ENCODE peak calls at places on chromosomes 5 and 9, in ten cellular contexts. One of them, this sample, is unnamed.
A peak's percentile ranks its signal among the peaks of the same experiment; 100 is the strongest.

GRCh38 chr9:70601000-70601929 is 186.8 kb upstream of the KLF9 start:
- DNase-seq in PC-3: peak; percentile 22
- DNase-seq in neural progenitor cell: no peak
- DNase-seq in WERI-Rb-1: no peak
- DNase-seq in SJSA1: peak; percentile 96
- DNase-seq in neuronal stem cell: no peak
- DNase-seq in left ventricle myocardium inferior: peak; percentile 98
- DNase-seq in brain microvascular endothelial cell: peak; percentile 99
- DNase-seq in IMR-90: peak; percentile 100
- DNase-seq in naive thymus-derived CD4-positive, alpha-beta T cell: no peak
- DNase-seq in this sample: peak; percentile 18

GRCh38 chr9:137486141-137486490 is 27.0 kb upstream of the NSMF start:
- DNase-seq in PC-3: no peak
- DNase-seq in neural progenitor cell: no peak
- DNase-seq in WERI-Rb-1: no peak
- DNase-seq in SJSA1: no peak
- DNase-seq in neuronal stem cell: no peak
- DNase-seq in left ventricle myocardium inferior: no peak
- DNase-seq in brain microvascular endothelial cell: no peak
- DNase-seq in IMR-90: no peak
- DNase-seq in naive thymus-derived CD4-positive, alpha-beta T cell: no peak
- DNase-seq in this sample: no peak

GRCh38 chr5:112276996-112277395 is 142.1 kb downstream of the EPB41L4A start:
- DNase-seq in PC-3: no peak
- DNase-seq in neural progenitor cell: peak; percentile 24
- DNase-seq in WERI-Rb-1: peak; percentile 78
- DNase-seq in SJSA1: no peak
- DNase-seq in neuronal stem cell: no peak
- DNase-seq in left ventricle myocardium inferior: no peak
- DNase-seq in brain microvascular endothelial cell: no peak
- DNase-seq in IMR-90: no peak
- DNase-seq in naive thymus-derived CD4-positive, alpha-beta T cell: no peak
- DNase-seq in this sample: no peak

GRCh38 chr9:124485201-124485600 is 22.0 kb downstream of the NR5A1 start:
- DNase-seq in PC-3: no peak
- DNase-seq in neural progenitor cell: peak; percentile 76
- DNase-seq in WERI-Rb-1: peak; percentile 79
- DNase-seq in SJSA1: no peak
- DNase-seq in neuronal stem cell: no peak
- DNase-seq in left ventricle myocardium inferior: no peak
- DNase-seq in brain microvascular endothelial cell: no peak
- DNase-seq in IMR-90: no peak
- DNase-seq in naive thymus-derived CD4-positive, alpha-beta T cell: no peak
- DNase-seq in this sample: no peak

GRCh38 chr5:80761176-80761575 is 106.4 kb upstream of the DHFR start:
- DNase-seq in PC-3: peak; percentile 2
- DNase-seq in neural progenitor cell: peak; percentile 4
- DNase-seq in WERI-Rb-1: no peak
- DNase-seq in SJSA1: no peak
- DNase-seq in neuronal stem cell: no peak
- DNase-seq in left ventricle myocardium inferior: no peak
- DNase-seq in brain microvascular endothelial cell: no peak
- DNase-seq in IMR-90: no peak
- DNase-seq in naive thymus-derived CD4-positive, alpha-beta T cell: no peak
- DNase-seq in this sample: no peak

GRCh38 chr9:33025572-33026347 is 687 bp downstream of the DNAJA1 start:
- DNase-seq in PC-3: peak; percentile 46
- DNase-seq in neural progenitor cell: peak; percentile 87
- DNase-seq in WERI-Rb-1: peak; percentile 72
- DNase-seq in SJSA1: peak; percentile 51
- DNase-seq in neuronal stem cell: no peak
- DNase-seq in left ventricle myocardium inferior: peak; percentile 51
- DNase-seq in brain microvascular endothelial cell: peak; percentile 24
- DNase-seq in IMR-90: peak; percentile 32
- DNase-seq in naive thymus-derived CD4-positive, alpha-beta T cell: peak; percentile 81
- DNase-seq in this sample: peak; percentile 65

GRCh38 chr9:125696106-125696647 is 10.8 kb downstream of the MAPKAP1 start:
- DNase-seq in PC-3: no peak
- DNase-seq in neural progenitor cell: no peak
- DNase-seq in WERI-Rb-1: no peak
- DNase-seq in SJSA1: no peak
- DNase-seq in neuronal stem cell: no peak
- DNase-seq in left ventricle myocardium inferior: no peak
- DNase-seq in brain microvascular endothelial cell: no peak
- DNase-seq in IMR-90: no peak
- DNase-seq in naive thymus-derived CD4-positive, alpha-beta T cell: no peak
- DNase-seq in this sample: no peak

GRCh38 chr9:137482094-137482781 is 23.1 kb upstream of the NSMF start:
- DNase-seq in PC-3: peak; percentile 94
- DNase-seq in neural progenitor cell: no peak
- DNase-seq in WERI-Rb-1: no peak
- DNase-seq in SJSA1: no peak
- DNase-seq in neuronal stem cell: no peak
- DNase-seq in left ventricle myocardium inferior: no peak
- DNase-seq in brain microvascular endothelial cell: peak; percentile 67
- DNase-seq in IMR-90: peak; percentile 93
- DNase-seq in naive thymus-derived CD4-positive, alpha-beta T cell: no peak
- DNase-seq in this sample: no peak

GRCh38 chr5:150567031-150567680 is 59.2 kb downstream of the NDST1 start:
- DNase-seq in PC-3: no peak
- DNase-seq in neural progenitor cell: no peak
- DNase-seq in WERI-Rb-1: no peak
- DNase-seq in SJSA1: no peak
- DNase-seq in neuronal stem cell: no peak
- DNase-seq in left ventricle myocardium inferior: no peak
- DNase-seq in brain microvascular endothelial cell: peak; percentile 65
- DNase-seq in IMR-90: peak; percentile 85
- DNase-seq in naive thymus-derived CD4-positive, alpha-beta T cell: no peak
- DNase-seq in this sample: no peak

GRCh38 chr5:3650868-3651267 is 55.2 kb downstream of the IRX1 start:
- DNase-seq in PC-3: no peak
- DNase-seq in neural progenitor cell: no peak
- DNase-seq in WERI-Rb-1: no peak
- DNase-seq in SJSA1: no peak
- DNase-seq in neuronal stem cell: no peak
- DNase-seq in left ventricle myocardium inferior: no peak
- DNase-seq in brain microvascular endothelial cell: no peak
- DNase-seq in IMR-90: no peak
- DNase-seq in naive thymus-derived CD4-positive, alpha-beta T cell: no peak
- DNase-seq in this sample: no peak

GRCh38 chr9:121851641-121852091 is 200.2 kb downstream of the DAB2IP start:
- DNase-seq in PC-3: no peak
- DNase-seq in neural progenitor cell: no peak
- DNase-seq in WERI-Rb-1: no peak
- DNase-seq in SJSA1: no peak
- DNase-seq in neuronal stem cell: no peak
- DNase-seq in left ventricle myocardium inferior: peak; percentile 21
- DNase-seq in brain microvascular endothelial cell: no peak
- DNase-seq in IMR-90: no peak
- DNase-seq in naive thymus-derived CD4-positive, alpha-beta T cell: no peak
- DNase-seq in this sample: no peak

GRCh38 chr5:141654298-141654697 is 3.1 kb upstream of the FCHSD1 start:
- DNase-seq in PC-3: peak; percentile 52
- DNase-seq in neural progenitor cell: no peak
- DNase-seq in WERI-Rb-1: no peak
- DNase-seq in SJSA1: no peak
- DNase-seq in neuronal stem cell: no peak
- DNase-seq in left ventricle myocardium inferior: no peak
- DNase-seq in brain microvascular endothelial cell: peak; percentile 67
- DNase-seq in IMR-90: peak; percentile 91
- DNase-seq in naive thymus-derived CD4-positive, alpha-beta T cell: no peak
- DNase-seq in this sample: no peak

GRCh38 chr9:128494743-128495124 is 9.8 kb upstream of the GLE1 start:
- DNase-seq in PC-3: no peak
- DNase-seq in neural progenitor cell: no peak
- DNase-seq in WERI-Rb-1: no peak
- DNase-seq in SJSA1: no peak
- DNase-seq in neuronal stem cell: no peak
- DNase-seq in left ventricle myocardium inferior: no peak
- DNase-seq in brain microvascular endothelial cell: no peak
- DNase-seq in IMR-90: no peak
- DNase-seq in naive thymus-derived CD4-positive, alpha-beta T cell: no peak
- DNase-seq in this sample: no peak

GRCh38 chr9:128499920-128500319 is 4.6 kb upstream of the GLE1 start:
- DNase-seq in PC-3: no peak
- DNase-seq in neural progenitor cell: no peak
- DNase-seq in WERI-Rb-1: no peak
- DNase-seq in SJSA1: no peak
- DNase-seq in neuronal stem cell: no peak
- DNase-seq in left ventricle myocardium inferior: no peak
- DNase-seq in brain microvascular endothelial cell: no peak
- DNase-seq in IMR-90: no peak
- DNase-seq in naive thymus-derived CD4-positive, alpha-beta T cell: no peak
- DNase-seq in this sample: no peak

GRCh38 chr9:128497824-128498610 is 6.5 kb upstream of the GLE1 start:
- DNase-seq in PC-3: no peak
- DNase-seq in neural progenitor cell: no peak
- DNase-seq in WERI-Rb-1: no peak
- DNase-seq in SJSA1: no peak
- DNase-seq in neuronal stem cell: no peak
- DNase-seq in left ventricle myocardium inferior: no peak
- DNase-seq in brain microvascular endothelial cell: no peak
- DNase-seq in IMR-90: no peak
- DNase-seq in naive thymus-derived CD4-positive, alpha-beta T cell: no peak
- DNase-seq in this sample: no peak

GRCh38 chr9:128495804-128496417 is 8.6 kb upstream of the GLE1 start:
- DNase-seq in PC-3: peak; percentile 11
- DNase-seq in neural progenitor cell: peak; percentile 29
- DNase-seq in WERI-Rb-1: peak; percentile 68
- DNase-seq in SJSA1: no peak
- DNase-seq in neuronal stem cell: no peak
- DNase-seq in left ventricle myocardium inferior: no peak
- DNase-seq in brain microvascular endothelial cell: no peak
- DNase-seq in IMR-90: no peak
- DNase-seq in naive thymus-derived CD4-positive, alpha-beta T cell: no peak
- DNase-seq in this sample: no peak

DNA sequence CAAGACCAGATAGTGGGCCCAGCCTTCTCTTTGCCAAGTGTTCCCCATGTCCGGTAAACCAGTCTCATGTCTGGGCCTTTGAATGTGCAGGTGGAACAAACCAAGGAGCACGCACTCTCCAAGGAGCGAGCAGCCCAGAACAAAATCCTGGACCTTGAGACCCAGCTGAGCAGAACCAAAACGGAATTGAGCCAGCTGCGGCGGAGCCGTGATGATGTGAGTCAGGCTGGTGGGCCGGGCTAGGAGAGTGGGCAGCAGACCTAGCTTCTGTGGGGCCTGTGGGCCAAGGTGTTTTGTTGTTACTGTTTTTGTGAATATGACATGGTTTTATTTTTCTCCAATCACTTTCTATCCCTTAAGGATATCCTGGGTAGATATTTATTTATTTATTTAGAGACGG is 5.6 kb upstream of the GLE1 start:
- DNase-seq in PC-3: no peak
- DNase-seq in neural progenitor cell: no peak
- DNase-seq in WERI-Rb-1: no peak
- DNase-seq in SJSA1: no peak
- DNase-seq in neuronal stem cell: no peak
- DNase-seq in left ventricle myocardium inferior: no peak
- DNase-seq in brain microvascular endothelial cell: no peak
- DNase-seq in IMR-90: no peak
- DNase-seq in naive thymus-derived CD4-positive, alpha-beta T cell: no peak
- DNase-seq in this sample: no peak
- H3K36me3 ChIP-seq in PC-3: no peaks in the 10 kb centered on the region
- H3K36me3 ChIP-seq in neural progenitor cell: no peaks in the 10 kb centered on the region
- H3K36me3 ChIP-seq in WERI-Rb-1: peaks cover 73% of the 10 kb centered on the region
- H3K36me3 ChIP-seq in SJSA1: peaks cover 78% of the 10 kb centered on the region
- H3K36me3 ChIP-seq in neuronal stem cell: peaks cover 88% of the 10 kb centered on the region
- H3K36me3 ChIP-seq in left ventricle myocardium inferior: peaks cover 57% of the 10 kb centered on the region
- H3K36me3 ChIP-seq in brain microvascular endothelial cell: peaks cover 56% of the 10 kb centered on the region
- H3K36me3 ChIP-seq in IMR-90: peaks cover 41% of the 10 kb centered on the region
- H3K36me3 ChIP-seq in naive thymus-derived CD4-positive, alpha-beta T cell: peaks cover 3% of the 10 kb centered on the region
- H3K36me3 ChIP-seq in this sample: peaks cover 29% of the 10 kb centered on the region

DNA sequence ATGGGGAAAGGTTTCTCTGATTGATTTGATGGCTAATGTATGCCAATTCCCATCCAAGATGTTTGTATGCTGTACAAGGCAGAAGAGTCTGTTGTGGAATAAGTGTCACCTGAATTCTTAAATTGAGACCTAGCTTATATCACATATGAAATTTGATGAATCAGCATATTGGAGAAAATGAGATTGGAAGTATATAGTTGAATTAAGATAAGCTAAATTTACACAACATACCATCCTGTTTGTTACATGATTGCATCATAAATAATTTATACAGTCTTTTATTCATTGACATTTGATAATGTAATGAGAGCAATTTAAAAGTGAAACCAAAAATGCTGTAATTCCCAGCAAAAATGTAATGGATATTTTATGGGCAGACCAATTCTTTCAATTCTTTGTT is 1.1 kb downstream of the CWC27 start:
- DNase-seq in PC-3: no peak
- DNase-seq in neural progenitor cell: no peak
- DNase-seq in WERI-Rb-1: no peak
- DNase-seq in SJSA1: no peak
- DNase-seq in neuronal stem cell: no peak
- DNase-seq in left ventricle myocardium inferior: no peak
- DNase-seq in brain microvascular endothelial cell: no peak
- DNase-seq in IMR-90: no peak
- DNase-seq in naive thymus-derived CD4-positive, alpha-beta T cell: no peak
- DNase-seq in this sample: no peak
- H3K4me3 ChIP-seq in PC-3: peak overlapping the region; percentile 96
- H3K4me3 ChIP-seq in neural progenitor cell: peak overlapping the region; percentile 90
- H3K4me3 ChIP-seq in WERI-Rb-1: peak overlapping the region; percentile 85
- H3K4me3 ChIP-seq in SJSA1: peak overlapping the region; percentile 61
- H3K4me3 ChIP-seq in neuronal stem cell: peak overlapping the region; percentile 81
- H3K4me3 ChIP-seq in left ventricle myocardium inferior: peak overlapping the region; percentile 94
- H3K4me3 ChIP-seq in brain microvascular endothelial cell: peak overlapping the region; percentile 94
- H3K4me3 ChIP-seq in IMR-90: peak overlapping the region; percentile 84
- H3K4me3 ChIP-seq in naive thymus-derived CD4-positive, alpha-beta T cell: peak overlapping the region; percentile 90
- H3K4me3 ChIP-seq in this sample: peak overlapping the region; percentile 78

GRCh38 chr5:16867585-16867953 is 68.5 kb downstream of the MYO10 start:
- DNase-seq in PC-3: no peak
- DNase-seq in neural progenitor cell: no peak
- DNase-seq in WERI-Rb-1: no peak
- DNase-seq in SJSA1: no peak
- DNase-seq in neuronal stem cell: no peak
- DNase-seq in left ventricle myocardium inferior: no peak
- DNase-seq in brain microvascular endothelial cell: no peak
- DNase-seq in IMR-90: no peak
- DNase-seq in naive thymus-derived CD4-positive, alpha-beta T cell: no peak
- DNase-seq in this sample: no peak
- H3K36me3 ChIP-seq in PC-3: peaks cover 4% of the 10 kb centered on the region
- H3K36me3 ChIP-seq in neural progenitor cell: no peaks in the 10 kb centered on the region
- H3K36me3 ChIP-seq in WERI-Rb-1: peaks cover 5% of the 10 kb centered on the region
- H3K36me3 ChIP-seq in SJSA1: peaks cover 13% of the 10 kb centered on the region
- H3K36me3 ChIP-seq in neuronal stem cell: no peaks in the 10 kb centered on the region
- H3K36me3 ChIP-seq in left ventricle myocardium inferior: no peaks in the 10 kb centered on the region
- H3K36me3 ChIP-seq in brain microvascular endothelial cell: peaks cover 16% of the 10 kb centered on the region
- H3K36me3 ChIP-seq in IMR-90: peaks cover 12% of the 10 kb centered on the region
- H3K36me3 ChIP-seq in naive thymus-derived CD4-positive, alpha-beta T cell: no peaks in the 10 kb centered on the region
- H3K36me3 ChIP-seq in this sample: no peaks in the 10 kb centered on the region

DNA sequence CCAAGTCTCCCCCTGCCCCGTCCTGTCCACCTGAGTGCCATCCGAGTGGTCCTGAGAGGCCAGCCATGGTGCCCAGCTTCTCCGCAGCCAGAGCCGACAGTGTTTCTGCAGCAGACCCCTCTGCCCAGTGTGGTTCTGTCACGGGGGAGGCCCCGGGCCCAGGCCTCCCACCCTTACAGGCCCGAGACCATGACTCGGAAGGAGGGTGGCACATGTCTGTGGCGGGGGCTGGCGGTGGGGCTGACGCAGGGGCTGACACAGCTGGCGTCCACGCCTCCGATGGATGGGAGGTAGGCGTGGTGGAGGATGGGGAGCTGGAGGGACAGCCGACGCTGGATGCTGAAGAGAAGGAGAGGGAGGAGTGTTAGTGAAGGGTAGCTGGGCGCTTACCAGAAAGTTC is 35.0 kb upstream of the TBC1D2 start:
- DNase-seq in PC-3: no peak
- DNase-seq in neural progenitor cell: no peak
- DNase-seq in WERI-Rb-1: no peak
- DNase-seq in SJSA1: no peak
- DNase-seq in neuronal stem cell: no peak
- DNase-seq in left ventricle myocardium inferior: no peak
- DNase-seq in brain microvascular endothelial cell: no peak
- DNase-seq in IMR-90: no peak
- DNase-seq in naive thymus-derived CD4-positive, alpha-beta T cell: no peak
- DNase-seq in this sample: no peak
- H3K4me3 ChIP-seq in PC-3: no peak overlapping the region
- H3K4me3 ChIP-seq in neural progenitor cell: no peak overlapping the region
- H3K4me3 ChIP-seq in WERI-Rb-1: no peak overlapping the region
- H3K4me3 ChIP-seq in SJSA1: no peak overlapping the region
- H3K4me3 ChIP-seq in neuronal stem cell: no peak overlapping the region
- H3K4me3 ChIP-seq in left ventricle myocardium inferior: no peak overlapping the region
- H3K4me3 ChIP-seq in brain microvascular endothelial cell: no peak overlapping the region
- H3K4me3 ChIP-seq in IMR-90: no peak overlapping the region
- H3K4me3 ChIP-seq in naive thymus-derived CD4-positive, alpha-beta T cell: no peak overlapping the region
- H3K4me3 ChIP-seq in this sample: no peak overlapping the region

This sample was measured in CD8-positive, alpha-beta T cell.